ENCODE peak calls at places on chromosomes 3 and 15, in four cellular contexts. G is IMR-90, I is H9, Y is H1. X is an unnamed sample.

GRCh38 chr15:75685195-75685594 is 27.5 kb downstream of the CSPG4 start:
- DNase-seq in G (no peak), Y (no peak), I (no peak), X (no peak)

GRCh38 chr15:41944313-41944940 is 27.9 kb downstream of the EHD4 start:
- DNase-seq in G (peak), I (no peak), Y (no peak), X (peak)

GRCh38 chr3:16441306-16441898 is 72.1 kb downstream of the RFTN1 start:
- DNase-seq in I (no peak), G (peak), Y (no peak), X (no peak)

GRCh38 chr15:90529369-90530249 is at the start of gene CRTC3:
- DNase-seq in Y (peak), G (peak), I (peak), X (peak)

GRCh38 chr3:105865867-105866350 is 2.9 kb downstream of the CBLB start:
- DNase-seq in G (no peak), I (no peak), Y (no peak), X (no peak)

GRCh38 chr3:113626513-113627371 is 69.7 kb downstream of the USF3 start:
- DNase-seq in I (peak), Y (peak), G (peak), X (peak)

GRCh38 chr15:70154440-70155347 is 57.0 kb upstream of the TLE3 start:
- DNase-seq in I (peak), Y (no peak), G (peak), X (peak)

GRCh38 chr3:12229896-12230295 is 59.0 kb upstream of the PPARG start:
- DNase-seq in Y (no peak), G (no peak), I (no peak), X (no peak)

GRCh38 chr15:68599560-68600071 is 20.8 kb downstream of the CORO2B start:
- DNase-seq in G (peak), I (peak), Y (peak), X (peak)

GRCh38 chr3:4855676-4856075 is 123.6 kb upstream of the BHLHE40 start:
- DNase-seq in I (no peak), Y (no peak), G (no peak), X (no peak)

GRCh38 chr15:67025719-67026118 is 39.7 kb upstream of the SMAD3 start:
- DNase-seq in I (peak), Y (no peak), G (peak), X (no peak)
- H3K27ac ChIP-seq in I (no peak), Y (no peak), G (peak), X (no peak)

GRCh38 chr3:2090512-2090911 is 8.2 kb upstream of the CNTN4 start:
- DNase-seq in G (no peak), I (no peak), Y (no peak), X (no peak)
- H4K5ac ChIP-seq in G (no peak), I (no peak), Y (no peak), X (no peak)

GRCh38 chr3:119359476-119359998 is 65.4 kb downstream of the ARHGAP31 start:
- DNase-seq in G (no peak), Y (no peak), I (no peak), X (no peak)
- H4K8ac ChIP-seq in G (no peak), Y (no peak), I (no peak), X (no peak)

GRCh38 chr3:128180446-128180845 is 27.2 kb downstream of the EEFSEC start:
- DNase-seq in G (no peak), I (no peak), Y (no peak), X (no peak)
- H3K27ac ChIP-seq in G (no peak), I (no peak), Y (no peak), X (no peak)

DNA sequence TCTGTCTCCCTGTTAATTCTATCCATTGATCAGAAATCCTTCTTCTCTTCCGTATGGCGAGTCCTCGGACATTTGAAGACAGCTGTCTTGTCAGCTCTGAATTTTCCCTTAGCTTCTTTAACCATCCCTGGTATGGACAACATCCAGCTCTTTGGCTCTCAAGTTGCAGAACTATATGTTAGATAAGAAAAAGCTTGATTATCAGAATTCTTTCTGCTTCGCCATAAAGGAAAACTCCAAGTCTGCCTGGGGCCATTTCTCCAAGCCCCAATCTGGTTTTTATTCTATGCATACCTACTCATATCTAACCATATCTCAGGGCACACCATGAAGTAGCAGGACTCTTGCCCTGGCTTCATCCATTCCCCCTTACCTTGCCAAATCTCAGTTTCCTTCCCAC is 215.7 kb upstream of the TMC3 start:
- DNase-seq in I (no peak), G (no peak), Y (no peak), X (no peak)
- H4K5ac ChIP-seq in I (no peak), G (no peak), Y (no peak), X (no peak)

DNA sequence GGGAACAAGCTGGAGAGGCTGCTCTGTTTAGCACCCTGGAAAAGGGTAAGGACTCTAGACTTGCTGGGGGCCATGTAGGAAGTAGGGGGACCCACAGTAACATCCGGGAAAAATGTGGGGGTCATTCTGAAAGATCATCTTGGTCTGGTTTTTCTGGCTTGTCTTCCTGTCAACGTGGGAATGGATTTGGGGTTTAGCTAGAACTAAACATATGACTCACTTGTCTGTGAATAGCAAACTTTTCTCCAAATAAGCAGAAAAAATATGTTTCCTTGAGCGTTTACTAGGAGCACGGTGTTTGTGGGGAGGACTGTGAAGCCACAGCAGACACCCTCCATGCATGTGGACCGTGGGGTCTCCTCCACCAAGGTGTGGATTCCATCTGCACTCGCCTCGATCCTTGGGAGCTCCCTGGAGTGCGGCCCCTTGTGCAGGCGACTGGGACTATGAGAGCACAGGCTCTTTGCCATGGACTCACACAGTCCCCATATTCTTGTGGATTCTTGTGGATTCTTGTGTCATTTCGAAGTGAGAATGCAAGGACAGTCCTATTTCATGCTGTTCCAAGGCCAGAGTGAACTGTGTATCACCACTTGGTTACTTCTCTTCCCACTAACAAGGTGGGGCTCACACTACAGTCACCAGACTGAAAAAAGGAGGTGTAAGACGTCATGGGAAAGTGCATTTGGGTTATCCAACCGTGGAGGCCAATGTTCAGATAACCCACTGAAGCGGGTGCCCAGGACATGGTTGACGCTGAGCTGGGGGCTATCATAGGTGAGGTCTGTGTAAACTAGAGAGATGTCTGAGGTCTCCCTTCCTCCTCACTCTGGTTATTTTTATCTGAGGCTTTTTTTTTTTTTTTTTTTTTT is 25.5 kb downstream of the PGPEP1L start:
- DNase-seq in I (no peak), G (peak), Y (peak), X (no peak)
- H4K8ac ChIP-seq in I (no peak), G (peak), Y (no peak), X (no peak)

DNA sequence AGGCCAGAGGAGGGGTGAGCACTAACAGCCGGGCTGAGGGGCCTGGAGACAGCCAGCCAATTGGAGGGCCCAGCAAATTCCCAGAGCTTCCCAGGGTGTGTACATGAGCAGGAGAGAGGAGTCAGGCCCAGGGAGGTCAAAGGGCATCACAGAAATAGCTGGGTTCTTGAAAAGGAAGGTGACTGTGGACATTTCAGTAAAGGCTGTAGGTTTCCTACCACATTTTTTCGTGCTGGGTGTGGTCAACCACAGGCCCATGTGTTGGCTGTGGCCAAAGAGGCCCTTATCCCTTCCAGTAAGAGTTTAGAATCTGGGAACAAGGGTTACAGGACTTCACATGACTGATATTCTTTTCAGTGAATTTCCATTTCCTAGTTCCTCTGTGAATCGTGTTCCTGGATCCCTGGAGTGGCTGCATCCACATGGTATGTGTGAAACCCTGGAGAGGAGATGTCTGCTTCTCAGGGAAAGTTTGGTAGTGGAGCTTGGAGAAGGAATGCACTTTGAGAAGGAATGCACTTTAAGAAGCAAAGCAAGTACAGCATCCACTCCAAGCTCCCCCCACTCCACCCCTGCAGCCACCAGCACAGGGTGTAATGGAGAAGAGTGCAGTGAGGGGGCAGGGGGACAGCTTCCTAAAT is 73.2 kb upstream of the HEG1 start:
- DNase-seq in I (no peak), Y (no peak), G (peak), X (peak)
- H3K27ac ChIP-seq in I (no peak), Y (no peak), G (peak), X (peak)

X was measured in mesendoderm.